ENCODE peak calls at places on chromosomes 5 and 9, in seven cellular contexts. F is HCT116, J is IMR-90, W is sigmoid colon, H is spleen, L is ovary, T is endothelial cell of umbilical vein. V is an unnamed sample.

GRCh38 chr9:129109504-129109903 is 1.1 kb downstream of the CRAT start:
- DNase-seq in F (no peak), J (no peak), W (peak), H (no peak), L (no peak), T (no peak), V (no peak)

GRCh38 chr9:73575071-73575470 is 423.4 kb downstream of the ANXA1 start:
- DNase-seq in F (no peak), J (no peak), W (no peak), H (no peak), L (no peak), T (no peak), V (no peak)

GRCh38 chr5:73229271-73229670 is 56.3 kb downstream of the TMEM174 start:
- DNase-seq in F (no peak), J (peak), W (no peak), H (no peak), L (no peak), T (no peak), V (no peak)

GRCh38 chr5:39100851-39101396 is 26.7 kb upstream of the RICTOR start:
- DNase-seq in F (no peak), J (peak), W (no peak), H (no peak), L (no peak), T (peak), V (peak)

GRCh38 chr5:173010547-173011464 is 27.2 kb downstream of the ATP6V0E1 start:
- DNase-seq in F (no peak), J (peak), W (peak), H (no peak), L (no peak), T (peak), V (peak)

GRCh38 chr5:64637144-64637543 is 53.2 kb upstream of the SHISAL2B start:
- DNase-seq in F (no peak), J (no peak), W (no peak), H (no peak), L (no peak), T (no peak), V (no peak)

GRCh38 chr5:60604771-60605170 is 95.2 kb downstream of the DEPDC1B start:
- DNase-seq in F (no peak), J (no peak), W (no peak), H (no peak), L (no peak), T (no peak), V (no peak)

GRCh38 chr9:130639119-130639485 is 25.3 kb upstream of the PRDM12 start:
- DNase-seq in F (no peak), J (no peak), W (no peak), H (peak), L (no peak), T (no peak), V (no peak)

GRCh38 chr5:155699385-155699784 is 627.6 kb upstream of the SGCD start:
- DNase-seq in F (no peak), J (no peak), W (no peak), H (no peak), L (no peak), T (no peak), V (no peak)

GRCh38 chr9:31304576-31304975 is 1079.9 kb upstream of the ACO1 start:
- DNase-seq in F (peak), J (peak), W (no peak), H (no peak), L (no peak), T (peak), V (no peak)

GRCh38 chr5:180799902-180800801 is 2.5 kb downstream of the MGAT1 start:
- DNase-seq in F (no peak), J (peak), W (no peak), H (no peak), L (peak), T (no peak), V (peak)
- H3K4me3 ChIP-seq in F (no peak), J (no peak), W (no peak), H (no peak), L (no peak), T (no peak), V (no peak)

GRCh38 chr9:124595743-124596142 is 88.5 kb upstream of the NR5A1 start:
- DNase-seq in F (no peak), J (no peak), W (no peak), H (no peak), L (no peak), T (no peak), V (no peak)
- TF ChIP-seq POLR2A in F (no peak), J (no peak), W (no peak), H (no peak), L (no peak), T (no peak), V (no peak)

GRCh38 chr9:78439192-78439865 is 142.4 kb downstream of the PSAT1 start:
- DNase-seq in F (peak), J (peak), W (peak), H (peak), L (peak), T (peak), V (peak)
- H3K4me3 ChIP-seq in F (no peak), J (peak), W (no peak), H (no peak), L (no peak), T (no peak), V (peak)

GRCh38 chr9:122164286-122164685 is 4.6 kb downstream of the MORN5 start:
- DNase-seq in F (no peak), J (no peak), W (peak), H (no peak), L (peak), T (no peak), V (no peak)

GRCh38 chr9:122159925-122160246 is 178 bp downstream of the MORN5 start:
- DNase-seq in F (no peak), J (no peak), W (no peak), H (no peak), L (no peak), T (no peak), V (no peak)

GRCh38 chr9:122158202-122158601 is 1.4 kb downstream of the NDUFA8 start:
- DNase-seq in F (peak), J (peak), W (no peak), H (no peak), L (no peak), T (peak), V (no peak)

GRCh38 chr9:122162415-122162814 is 2.7 kb downstream of the MORN5 start:
- DNase-seq in F (no peak), J (no peak), W (no peak), H (no peak), L (no peak), T (no peak), V (no peak)

DNA sequence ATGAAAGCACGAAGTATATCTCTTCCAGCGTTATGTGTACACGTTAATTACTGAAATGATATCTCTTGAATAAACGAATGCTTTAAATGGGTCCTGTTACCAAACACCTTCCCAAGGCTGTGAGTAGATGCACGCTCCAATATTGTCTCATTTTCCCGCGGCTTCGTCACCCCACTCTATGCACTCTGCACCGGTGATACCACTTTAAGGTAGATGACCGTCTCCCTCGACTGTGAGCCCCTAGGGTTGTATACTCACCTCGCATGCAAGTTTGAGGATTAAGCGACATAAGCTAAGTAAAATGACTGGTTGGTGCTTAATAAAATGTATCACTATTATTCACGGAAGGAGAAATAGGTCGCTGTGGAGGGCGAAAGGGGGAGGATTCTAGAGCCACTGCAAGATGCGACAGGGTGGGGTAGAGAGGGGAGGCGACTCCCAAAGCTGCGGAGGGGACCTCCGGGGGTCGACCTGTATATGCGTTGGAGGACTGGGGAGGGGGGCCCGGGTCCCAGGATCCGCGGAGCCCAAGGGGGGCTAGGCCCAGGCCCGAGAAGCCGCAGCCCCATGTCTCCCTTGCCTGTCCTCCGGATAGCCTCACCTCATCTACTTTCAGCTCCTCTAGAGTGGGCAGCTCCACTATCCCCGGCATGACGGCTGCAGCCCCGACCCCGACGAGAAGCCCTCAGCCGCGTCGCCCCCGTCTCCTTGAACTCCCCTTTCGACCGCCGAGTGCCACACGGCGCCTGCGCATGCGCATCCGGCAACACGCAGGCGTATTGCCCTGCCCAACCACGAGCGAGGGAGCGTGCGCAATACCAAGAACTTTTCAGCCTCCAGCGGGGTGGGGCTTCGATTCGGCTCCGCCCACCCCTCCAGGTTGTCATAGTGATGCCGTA is at the start of the genes MORN5 and NDUFA8:
- DNase-seq in F (peak), J (peak), W (peak), H (peak), L (peak), T (peak), V (peak)
- TF ChIP-seq POLR2A in F (peak), J (peak), W (peak), H (no peak), L (peak), T (peak), V (no peak)

DNA sequence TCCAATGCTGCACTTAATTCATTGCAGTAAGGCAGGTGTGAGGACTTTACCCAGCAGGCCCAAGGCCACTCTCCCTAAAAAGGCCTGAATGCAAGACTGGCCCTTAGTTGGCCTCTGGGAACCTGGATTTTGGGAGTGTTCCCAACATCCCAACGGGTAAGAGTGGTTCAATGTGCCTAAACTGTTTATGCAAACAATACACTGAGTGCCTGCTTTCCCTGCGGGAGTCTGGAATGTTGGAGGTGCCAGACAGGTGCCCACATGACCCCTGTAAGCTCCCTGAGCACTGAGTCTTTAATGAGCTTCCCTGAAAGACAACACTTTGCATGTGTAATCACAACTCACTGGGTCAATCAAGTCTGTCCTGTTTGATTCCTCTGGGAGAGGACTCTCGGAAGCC is 37.4 kb downstream of the NSUN2 start:
- DNase-seq in F (no peak), J (no peak), W (no peak), H (no peak), L (no peak), T (no peak), V (no peak)
- H3K4me3 ChIP-seq in F (no peak), J (no peak), W (no peak), H (no peak), L (no peak), T (no peak), V (no peak)

GRCh38 chr5:677131-678101 is 15.7 kb downstream of the TPPP start:
- DNase-seq in F (no peak), J (no peak), W (peak), H (peak), L (peak), T (no peak), V (no peak)
- TF ChIP-seq POLR2A in F (no peak), J (no peak), W (no peak), H (no peak), L (no peak), T (no peak), V (no peak)

GRCh38 chr9:104091028-104091590 is 3.0 kb upstream of the SMC2 start:
- DNase-seq in F (no peak), J (peak), W (no peak), H (no peak), L (no peak), T (no peak), V (no peak)
- H3K4me3 ChIP-seq in F (no peak), J (no peak), W (peak), H (no peak), L (peak), T (no peak), V (no peak)

GRCh38 chr9:114387678-114388431 is at the start of gene AKNA:
- DNase-seq in F (no peak), J (peak), W (peak), H (peak), L (peak), T (peak), V (peak)
- TF ChIP-seq POLR2A in F (no peak), J (peak), W (peak), H (peak), L (peak), T (peak), V (peak)

V was measured in breast epithelium.